ENCODE peak calls at places on chromosomes 5 and 9, in six cellular contexts. I is prostate gland, K is GM12892, W is HL-60, B is K562, Y is Panc1. N is an unnamed sample.

GRCh38 chr9:107738789-107739188 is 249.2 kb upstream of the KLF4 start:
- DNase-seq in I (no peak), K (no peak), W (no peak), B (no peak), Y (no peak), N (no peak)

GRCh38 chr5:142360607-142361120 is 35.8 kb upstream of the SPRY4 start:
- DNase-seq in I (no peak), K (no peak), W (no peak), B (no peak), Y (peak), N (peak)

GRCh38 chr5:149962040-149962439 is 1.5 kb downstream of the SLC26A2 start:
- DNase-seq in I (no peak), K (no peak), W (no peak), B (peak), Y (peak), N (no peak)

GRCh38 chr9:21883642-21884041 is 81.2 kb downstream of the MTAP start:
- DNase-seq in I (no peak), K (no peak), W (peak), B (no peak), Y (no peak), N (no peak)

GRCh38 chr5:37248387-37248969 is 698 bp downstream of the CPLANE1 start:
- DNase-seq in I (no peak), K (no peak), W (no peak), B (no peak), Y (peak), N (no peak)

GRCh38 chr9:17135578-17135904 is 701 bp downstream of the CNTLN start:
- DNase-seq in I (peak), K (no peak), W (no peak), B (no peak), Y (no peak), N (no peak)

GRCh38 chr9:120893585-120893857 is 16.5 kb upstream of the PHF19 start:
- DNase-seq in I (no peak), K (no peak), W (no peak), B (no peak), Y (no peak), N (no peak)

GRCh38 chr5:73274870-73275756 is 102.1 kb downstream of the TMEM174 start:
- DNase-seq in I (peak), K (no peak), W (no peak), B (no peak), Y (no peak), N (peak)

GRCh38 chr5:158811921-158812320 is 287.8 kb downstream of the EBF1 start:
- DNase-seq in I (no peak), K (no peak), W (no peak), B (no peak), Y (no peak), N (no peak)

GRCh38 chr5:60583598-60583997 is 116.4 kb downstream of the DEPDC1B start:
- DNase-seq in I (no peak), K (no peak), W (no peak), B (no peak), Y (no peak), N (no peak)

GRCh38 chr5:50593681-50594080 is 72.8 kb upstream of the PARP8 start:
- DNase-seq in I (no peak), K (no peak), W (no peak), B (no peak), Y (no peak), N (no peak)

GRCh38 chr5:176597417-176598389 is 12.3 kb downstream of the GPRIN1 start:
- DNase-seq in I (no peak), K (no peak), W (peak), B (no peak), Y (no peak), N (no peak)

GRCh38 chr5:137114529-137114928 is 384.6 kb downstream of the SPOCK1 start:
- DNase-seq in I (no peak), K (no peak), W (no peak), B (no peak), Y (no peak), N (no peak)

GRCh38 chr5:115816226-115817042 is at the start of gene CDO1:
- DNase-seq in I (no peak), K (peak), W (no peak), B (no peak), Y (no peak), N (peak)

GRCh38 chr5:45596320-45596719 is 99.9 kb downstream of the HCN1 start:
- DNase-seq in I (no peak), K (no peak), W (no peak), B (no peak), Y (no peak), N (no peak)

GRCh38 chr9:114681594-114682332 is at the start of gene TEX48:
- DNase-seq in I (peak), K (peak), W (peak), B (peak), Y (no peak), N (peak)

GRCh38 chr9:72589684-72590555 is 68.5 kb downstream of the TMC1 start:
- DNase-seq in I (no peak), K (no peak), W (peak), B (no peak), Y (no peak), N (no peak)

GRCh38 chr5:1007681-1008450 is 736 bp upstream of the NKD2 start:
- DNase-seq in I (no peak), K (no peak), W (no peak), B (no peak), Y (no peak), N (peak)

GRCh38 chr9:237141-237857 is 22.6 kb downstream of the DOCK8 start:
- DNase-seq in I (no peak), K (no peak), W (no peak), B (no peak), Y (no peak), N (no peak)

GRCh38 chr5:147558826-147559225 is 49.0 kb upstream of the DPYSL3 start:
- DNase-seq in I (peak), K (no peak), W (no peak), B (peak), Y (no peak), N (peak)

GRCh38 chr5:64451551-64451950 is 54.3 kb upstream of the RGS7BP start:
- DNase-seq in I (no peak), K (no peak), W (no peak), B (no peak), Y (no peak), N (no peak)

GRCh38 chr5:167894631-167895472 is 396.6 kb upstream of the WWC1 start:
- DNase-seq in I (no peak), K (no peak), W (no peak), B (no peak), Y (no peak), N (no peak)

GRCh38 chr9:89139450-89139849 is 39.2 kb downstream of the SHC3 start:
- DNase-seq in I (no peak), K (no peak), W (no peak), B (no peak), Y (no peak), N (no peak)

GRCh38 chr9:20884985-20885593 is 146.4 kb downstream of the HACD4 start:
- DNase-seq in I (peak), K (no peak), W (peak), B (no peak), Y (peak), N (peak)

GRCh38 chr9:108019821-108020220 is 530.3 kb upstream of the KLF4 start:
- DNase-seq in I (no peak), K (no peak), W (no peak), B (no peak), Y (no peak), N (no peak)

GRCh38 chr5:485943-486491 is 38.2 kb downstream of the SLC9A3 start:
- DNase-seq in I (no peak), K (no peak), W (no peak), B (peak), Y (no peak), N (no peak)

GRCh38 chr5:16759147-16759800 is 142.5 kb upstream of the RETREG1 start:
- DNase-seq in I (peak), K (no peak), W (peak), B (no peak), Y (no peak), N (no peak)

GRCh38 chr5:164934039-164934438 is 1428.6 kb downstream of the MAT2B start:
- DNase-seq in I (no peak), K (no peak), W (no peak), B (no peak), Y (no peak), N (no peak)

GRCh38 chr9:129437626-129438323 is 183.1 kb downstream of the C9orf50 start:
- DNase-seq in I (no peak), K (no peak), W (no peak), B (peak), Y (no peak), N (peak)

GRCh38 chr9:113772121-113772885 is 103.8 kb upstream of the ZNF618 start:
- DNase-seq in I (no peak), K (no peak), W (no peak), B (no peak), Y (no peak), N (no peak)

GRCh38 chr9:2158111-2158610 is 143.0 kb downstream of the SMARCA2 start:
- DNase-seq in I (peak), K (no peak), W (peak), B (no peak), Y (no peak), N (peak)

GRCh38 chr9:108665856-108666784 is 189.7 kb downstream of the ACTL7B start:
- DNase-seq in I (no peak), K (no peak), W (no peak), B (no peak), Y (no peak), N (no peak)

GRCh38 chr5:98902733-98903132 is 26.1 kb downstream of the CHD1 start:
- DNase-seq in I (no peak), K (no peak), W (no peak), B (no peak), Y (no peak), N (no peak)

GRCh38 chr5:53039855-53040254 is 50.7 kb downstream of the ITGA2 start:
- DNase-seq in I (no peak), K (no peak), W (no peak), B (no peak), Y (no peak), N (no peak)

GRCh38 chr5:157665467-157666085 is 5.8 kb upstream of the C5orf52 start:
- DNase-seq in I (no peak), K (no peak), W (no peak), B (no peak), Y (no peak), N (no peak)

DNA sequence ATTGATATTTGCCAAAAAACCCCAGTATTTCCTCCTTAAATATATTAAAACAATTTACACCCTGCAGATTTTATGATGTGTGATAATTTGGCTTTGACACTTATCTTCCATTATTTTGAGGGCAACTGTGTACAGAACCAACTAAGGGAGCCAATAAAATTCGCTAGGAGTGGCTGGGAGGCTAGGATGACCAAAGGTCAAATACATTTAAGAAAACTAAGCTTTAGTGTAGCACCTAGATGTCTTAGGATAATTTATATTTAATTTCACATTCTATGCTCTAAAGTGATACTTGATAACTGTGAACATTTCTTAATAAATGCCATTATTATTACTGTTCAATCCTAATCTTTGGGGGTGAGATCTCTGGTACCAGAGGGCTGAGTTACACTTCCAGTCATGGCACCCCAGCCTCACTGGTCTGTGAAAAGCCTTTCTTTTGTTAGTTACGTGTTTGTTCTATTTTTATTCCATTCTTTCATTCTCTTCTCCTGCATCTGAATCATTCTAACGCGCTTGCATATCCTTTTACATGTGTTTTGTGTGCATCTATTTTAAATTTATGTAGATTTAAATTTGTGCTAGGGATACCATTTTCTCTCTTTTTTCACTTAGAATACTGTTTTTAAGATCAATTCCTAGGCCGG is 19.1 kb downstream of the MSANTD3 start:
- DNase-seq in I (no peak), K (no peak), W (no peak), B (no peak), Y (no peak), N (no peak)
- TF ChIP-seq POLR2AphosphoS5 in I (no peak), K (no peak), W (no peak), B (no peak), Y (no peak), N (no peak)

GRCh38 chr9:31030741-31031202 is 1353.7 kb upstream of the ACO1 start:
- DNase-seq in I (no peak), K (no peak), W (no peak), B (no peak), Y (no peak), N (no peak)
- TF ChIP-seq POLR2AphosphoS5 in I (no peak), K (no peak), W (no peak), B (no peak), Y (no peak), N (no peak)

DNA sequence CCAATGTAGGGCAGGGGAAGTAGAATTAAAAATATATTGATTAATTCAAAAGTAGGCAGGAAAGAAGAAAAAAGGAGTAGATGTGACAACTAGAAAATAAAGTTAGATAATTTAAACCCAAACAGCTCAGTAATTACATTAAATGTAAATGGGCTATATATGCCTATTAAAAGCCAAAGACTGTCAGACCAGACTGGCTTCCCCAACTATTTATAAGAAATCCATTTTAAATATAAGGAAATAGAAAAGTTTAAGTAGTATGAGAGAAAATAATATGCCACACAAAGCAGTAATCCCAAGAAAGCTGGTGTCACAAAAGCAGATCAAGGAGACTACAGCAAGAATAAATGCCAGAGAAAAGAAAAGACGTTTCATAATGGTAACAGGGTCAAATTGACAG is 28.9 kb upstream of the SARDH start:
- DNase-seq in I (no peak), K (no peak), W (no peak), B (no peak), Y (no peak), N (no peak)
- TF ChIP-seq POLR2AphosphoS5 in I (no peak), K (no peak), W (no peak), B (no peak), Y (no peak), N (no peak)

GRCh38 chr9:133470988-133471387 is 7.9 kb downstream of the SLC2A6 start:
- DNase-seq in I (no peak), K (no peak), W (peak), B (no peak), Y (no peak), N (no peak)

GRCh38 chr9:133472277-133472645 is 6.6 kb downstream of the SLC2A6 start:
- DNase-seq in I (no peak), K (no peak), W (no peak), B (no peak), Y (no peak), N (no peak)

GRCh38 chr9:133471551-133472276 is 7.2 kb downstream of the SLC2A6 start:
- DNase-seq in I (no peak), K (no peak), W (no peak), B (no peak), Y (no peak), N (no peak)

GRCh38 chr9:133468777-133469455 is 9.1 kb downstream of the CACFD1 start:
- DNase-seq in I (no peak), K (no peak), W (no peak), B (no peak), Y (no peak), N (no peak)

DNA sequence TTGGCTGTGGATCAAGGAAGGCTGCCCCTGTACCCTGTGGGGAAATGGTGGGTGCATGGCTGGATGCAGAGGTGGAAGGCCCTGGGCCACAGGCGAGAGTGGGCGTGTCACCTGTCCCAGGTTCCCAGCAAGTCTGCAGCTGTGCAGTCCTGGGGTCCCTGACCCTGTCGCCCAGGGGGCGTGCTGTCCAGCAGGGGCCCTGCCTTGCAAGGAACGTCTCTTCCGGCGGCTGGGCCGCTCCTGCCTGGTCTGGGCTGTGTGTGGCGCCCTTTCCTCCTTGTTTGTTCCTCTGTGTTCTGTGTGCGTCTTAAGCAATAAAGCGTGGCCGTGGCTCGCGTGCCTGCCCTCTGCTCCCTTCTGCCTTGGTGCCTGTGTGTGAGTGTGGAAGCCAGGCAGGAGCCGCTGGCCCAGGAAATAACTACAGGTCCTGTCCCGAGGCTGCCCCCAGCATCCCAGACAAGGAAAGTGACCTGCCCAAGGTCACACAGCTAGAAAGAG is 8.4 kb downstream of the SLC2A6 start:
- DNase-seq in I (no peak), K (no peak), W (peak), B (no peak), Y (no peak), N (no peak)
- TF ChIP-seq POLR2AphosphoS5 in I (no peak), K (peak), W (no peak), B (no peak), Y (peak), N (no peak)

GRCh38 chr9:38443181-38443580 is 18.9 kb upstream of the IGFBPL1 start:
- DNase-seq in I (no peak), K (no peak), W (no peak), B (no peak), Y (no peak), N (no peak)

GRCh38 chr9:38442473-38443096 is 18.3 kb upstream of the IGFBPL1 start:
- DNase-seq in I (no peak), K (no peak), W (no peak), B (no peak), Y (no peak), N (no peak)

GRCh38 chr9:38445154-38446043 is 21.1 kb upstream of the IGFBPL1 start:
- DNase-seq in I (no peak), K (no peak), W (peak), B (no peak), Y (no peak), N (no peak)

GRCh38 chr9:38441347-38442085 is 17.3 kb upstream of the IGFBPL1 start:
- DNase-seq in I (no peak), K (no peak), W (no peak), B (no peak), Y (no peak), N (no peak)

DNA sequence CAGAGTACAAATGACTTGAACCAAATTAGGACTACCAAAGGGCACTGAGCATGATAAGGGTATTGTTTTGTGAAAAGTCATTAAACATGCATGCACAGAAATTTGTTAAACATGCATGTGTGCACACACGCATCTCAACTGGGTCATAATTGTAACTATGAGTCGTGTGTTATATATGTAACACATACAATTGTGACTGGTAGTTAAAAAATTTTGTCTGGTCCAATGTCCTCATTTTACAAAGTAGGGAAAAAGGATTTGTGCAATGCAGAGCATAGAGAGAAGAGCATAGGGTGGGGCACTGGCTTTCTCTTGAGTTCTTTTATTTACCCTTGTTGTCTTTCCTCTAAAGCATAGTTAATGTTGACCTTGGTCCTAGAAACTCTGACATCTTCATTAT is 19.3 kb upstream of the IGFBPL1 start:
- DNase-seq in I (no peak), K (no peak), W (no peak), B (no peak), Y (no peak), N (no peak)
- TF ChIP-seq POLR2AphosphoS5 in I (no peak), K (no peak), W (no peak), B (no peak), Y (no peak), N (no peak)

DNA sequence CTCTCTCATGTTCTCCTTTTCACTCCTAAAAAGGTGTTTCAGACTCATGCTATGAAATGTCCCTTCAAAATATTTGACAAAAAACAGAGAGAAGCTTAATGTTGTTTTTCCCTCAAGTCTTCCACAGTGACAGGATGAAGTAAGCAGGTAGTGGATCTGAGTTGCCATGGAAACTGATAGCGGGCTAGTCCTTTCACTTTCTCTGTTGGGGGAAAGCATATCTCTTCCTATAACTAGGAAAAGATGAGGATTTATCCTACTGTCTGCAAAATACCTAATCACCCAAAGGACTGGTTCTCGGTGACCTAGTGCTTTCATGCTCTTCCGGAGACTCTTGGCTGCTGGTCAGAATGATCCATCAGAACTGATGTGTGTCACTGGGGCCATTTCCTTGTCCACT is 100.7 kb downstream of the ATP10B start:
- DNase-seq in I (no peak), K (no peak), W (no peak), B (no peak), Y (no peak), N (no peak)
- TF ChIP-seq POLR2AphosphoS5 in I (no peak), K (no peak), W (no peak), B (no peak), Y (no peak), N (no peak)